ENCODE peak calls at places on chromosomes 6 and 20, in five cellular contexts. E, J, I, G and D are unnamed samples.

GRCh38 chr6:63527658-63528514 is 44.4 kb upstream of the LOC128125822 start:
- DNase-seq in G (no peak), J (no peak), E (peak; percentile 100), I (peak; percentile 51), D (no peak)

GRCh38 chr20:8646026-8646425 is 422.9 kb upstream of the PLCB4 start:
- DNase-seq in G (no peak), I (peak; percentile 91), E (peak; percentile 52), J (no peak), D (no peak)

GRCh38 chr6:77463308-77463880 is at the start of gene HTR1B:
- DNase-seq in G (no peak), E (peak; percentile 14), I (peak; percentile 58), J (peak; percentile 65), D (peak; percentile 16)

GRCh38 chr6:90374201-90374600 is 77.6 kb upstream of the BACH2 start:
- DNase-seq in J (no peak), E (no peak), G (no peak), I (no peak), D (no peak)

GRCh38 chr6:125906158-125906998 is 50.2 kb upstream of the HINT3 start:
- DNase-seq in I (peak; percentile 65), G (no peak), E (peak; percentile 27), J (peak; percentile 72), D (peak; percentile 36)

GRCh38 chr20:5211803-5212714 is 85.3 kb downstream of the CDS2 start:
- DNase-seq in E (no peak), J (no peak), G (no peak), I (no peak), D (no peak)

GRCh38 chr6:128208851-128209580 is 308.2 kb upstream of the THEMIS start:
- DNase-seq in E (peak; percentile 70), I (peak; percentile 24), G (no peak), J (no peak), D (no peak)

GRCh38 chr20:21395666-21396044 is 1.7 kb downstream of the NKX2-4 start:
- DNase-seq in J (peak; percentile 55), G (no peak), I (no peak), E (no peak), D (peak; percentile 58)

GRCh38 chr6:166167258-166167731 is 356 bp downstream of the TBXT start:
- DNase-seq in I (no peak), J (peak; percentile 58), E (no peak), G (no peak), D (peak; percentile 25)

GRCh38 chr6:110816677-110817076 is 1.4 kb upstream of the CDK19 start:
- DNase-seq in J (no peak), I (no peak), G (no peak), E (no peak), D (no peak)

GRCh38 chr6:31697555-31697954 is 5.6 kb downstream of the ABHD16A start:
- DNase-seq in G (no peak), J (no peak), I (no peak), E (peak; percentile 54), D (no peak)

GRCh38 chr6:117906905-117907599 is at the start of gene SLC35F1:
- DNase-seq in E (peak; percentile 1), I (peak; percentile 31), J (peak; percentile 87), G (no peak), D (peak; percentile 78)

GRCh38 chr6:169144356-169144755 is 109.3 kb downstream of the THBS2 start:
- DNase-seq in E (no peak), G (no peak), I (no peak), J (no peak), D (no peak)

GRCh38 chr6:34108159-34108558 is 37.7 kb downstream of the GRM4 start:
- DNase-seq in J (no peak), I (no peak), G (no peak), E (no peak), D (no peak)

GRCh38 chr6:149855040-149855654 is 9.0 kb downstream of the LRP11 start:
- DNase-seq in I (peak; percentile 93), E (peak; percentile 94), G (no peak), J (no peak), D (no peak)

GRCh38 chr20:40668449-40669228 is 20.4 kb downstream of the MAFB start:
- DNase-seq in G (no peak), J (no peak), E (no peak), I (no peak), D (no peak)

GRCh38 chr20:61303675-61304074 is 51.6 kb downstream of the CDH4 start:
- DNase-seq in E (no peak), I (no peak), J (no peak), G (no peak), D (no peak)

GRCh38 chr6:76694779-76695178 is 622.3 kb upstream of the IMPG1 start:
- DNase-seq in J (no peak), E (no peak), I (no peak), G (no peak), D (no peak)

GRCh38 chr20:51220293-51220706 is 197.4 kb upstream of the KCNG1 start:
- DNase-seq in G (no peak), I (peak; percentile 31), E (no peak), J (peak; percentile 76), D (peak; percentile 60)

DNA sequence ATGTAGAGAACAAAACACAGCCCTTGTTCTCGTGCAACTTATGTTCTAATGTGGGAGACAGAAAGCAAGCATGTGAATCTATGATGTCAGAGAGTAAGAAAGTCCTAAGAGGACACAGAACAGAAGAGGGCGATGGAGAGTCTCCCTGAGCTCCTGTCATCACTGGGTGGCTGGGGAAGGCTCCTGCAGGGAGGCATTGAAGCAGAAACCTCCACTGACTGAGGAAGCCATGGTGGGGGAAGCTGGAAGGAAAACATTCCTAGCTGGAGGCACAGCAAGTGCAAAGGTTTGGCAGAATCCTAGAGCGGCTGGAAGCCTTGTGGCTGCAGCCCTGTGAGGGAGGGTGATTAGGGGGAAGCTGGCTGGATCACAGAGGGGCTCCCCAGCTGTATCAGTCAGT is 248.0 kb downstream of the CDH26 start:
- DNase-seq in E (peak; percentile 49), I (no peak), J (peak; percentile 76), G (no peak), D (peak; percentile 13)
- TF ChIP-seq CTCF in E (peak; percentile 59), I (no peak), J (peak; percentile 69), G (peak; percentile 53), D (no peak)

DNA sequence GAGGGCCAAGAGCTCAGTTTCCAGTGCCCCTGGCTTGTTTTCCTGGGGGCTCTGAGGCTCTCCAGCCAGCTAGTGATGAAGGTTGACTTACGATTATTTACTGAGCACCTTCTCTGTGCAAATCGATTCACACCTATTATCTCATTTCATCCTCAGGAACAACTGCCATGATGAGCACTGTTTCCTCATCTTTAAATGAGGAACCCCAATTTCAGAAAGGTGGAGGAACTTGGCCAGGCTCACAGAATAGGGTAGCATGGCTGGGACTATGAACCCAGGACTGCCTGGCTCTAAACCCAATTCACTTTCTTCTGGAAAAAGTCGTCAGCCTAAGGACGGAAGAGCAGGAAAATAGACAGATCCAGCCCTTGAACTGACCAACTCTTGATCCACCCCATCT is 3.5 kb upstream of the BPI start:
- DNase-seq in E (no peak), I (no peak), G (no peak), J (no peak), D (no peak)
- TF ChIP-seq CTCF in E (no peak), I (no peak), G (no peak), J (no peak), D (no peak)

DNA sequence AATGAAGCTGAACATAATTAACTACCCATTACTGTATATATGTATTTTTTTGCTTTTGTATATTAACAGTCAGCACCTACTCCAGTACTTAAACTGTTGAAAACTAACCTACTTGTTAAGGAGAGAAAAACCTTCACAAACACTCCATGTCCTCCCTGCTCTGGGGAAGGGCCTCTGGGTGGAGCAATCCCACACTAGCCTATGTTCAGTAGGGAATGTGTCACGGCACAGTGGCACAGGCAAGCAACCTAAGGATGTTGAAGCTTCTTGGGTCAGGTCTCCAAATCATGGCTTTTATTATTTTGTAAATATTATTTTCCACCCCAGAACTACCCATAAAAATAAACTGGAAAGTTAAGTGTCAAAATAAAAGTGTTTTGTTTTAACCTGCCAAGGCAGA is 5.3 kb downstream of the MAN1A1 start:
- DNase-seq in G (no peak), E (no peak), J (no peak), I (no peak), D (no peak)
- TF ChIP-seq CTCF in G (no peak), E (no peak), J (no peak), I (no peak), D (no peak)

GRCh38 chr20:62628691-62629090 is 13.6 kb upstream of the SLCO4A1 start:
- DNase-seq in I (no peak), E (peak; percentile 13), J (no peak), G (no peak), D (no peak)
- TF ChIP-seq CTCF in I (no peak), E (no peak), J (no peak), G (no peak), D (no peak)

DNA sequence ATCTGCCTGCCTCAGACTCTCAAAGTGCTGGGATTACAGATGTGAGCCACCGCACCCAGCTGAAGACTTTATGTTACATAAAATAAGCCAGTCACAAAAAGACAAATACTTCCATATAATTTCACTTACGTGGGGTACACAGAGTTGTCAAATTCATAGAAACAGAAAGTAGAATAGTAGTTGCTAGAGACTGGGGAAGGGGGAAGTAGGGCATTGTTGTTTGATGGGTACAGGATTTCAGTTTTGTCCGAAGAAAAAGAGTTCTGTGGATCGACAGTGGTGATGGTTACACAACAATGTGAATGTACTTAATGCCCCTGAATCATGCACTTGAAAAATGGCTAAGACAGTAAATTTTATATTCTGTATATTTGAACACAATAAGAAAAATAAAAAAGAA is 41.7 kb upstream of the ANKEF1 start:
- DNase-seq in I (no peak), E (no peak), G (no peak), J (no peak), D (no peak)
- TF ChIP-seq CTCF in I (no peak), E (no peak), G (no peak), J (no peak), D (no peak)

GRCh38 chr6:111871207-111871606 is 2.0 kb downstream of the FYN start:
- DNase-seq in J (no peak), E (no peak), G (no peak), I (peak; percentile 45), D (peak; percentile 36)

GRCh38 chr6:111872521-111873177 is 603 bp downstream of the FYN start:
- DNase-seq in J (peak; percentile 49), E (peak; percentile 30), G (no peak), I (peak; percentile 35), D (peak; percentile 45)

GRCh38 chr6:111871725-111872520 is 1.3 kb downstream of the FYN start:
- DNase-seq in G (no peak), E (peak; percentile 30), J (no peak), I (peak; percentile 60), D (peak; percentile 15)

GRCh38 chr6:111874030-111874425 is 776 bp upstream of the FYN start:
- DNase-seq in G (no peak), J (no peak), I (peak; percentile 81), E (peak; percentile 20), D (peak; percentile 36)

DNA sequence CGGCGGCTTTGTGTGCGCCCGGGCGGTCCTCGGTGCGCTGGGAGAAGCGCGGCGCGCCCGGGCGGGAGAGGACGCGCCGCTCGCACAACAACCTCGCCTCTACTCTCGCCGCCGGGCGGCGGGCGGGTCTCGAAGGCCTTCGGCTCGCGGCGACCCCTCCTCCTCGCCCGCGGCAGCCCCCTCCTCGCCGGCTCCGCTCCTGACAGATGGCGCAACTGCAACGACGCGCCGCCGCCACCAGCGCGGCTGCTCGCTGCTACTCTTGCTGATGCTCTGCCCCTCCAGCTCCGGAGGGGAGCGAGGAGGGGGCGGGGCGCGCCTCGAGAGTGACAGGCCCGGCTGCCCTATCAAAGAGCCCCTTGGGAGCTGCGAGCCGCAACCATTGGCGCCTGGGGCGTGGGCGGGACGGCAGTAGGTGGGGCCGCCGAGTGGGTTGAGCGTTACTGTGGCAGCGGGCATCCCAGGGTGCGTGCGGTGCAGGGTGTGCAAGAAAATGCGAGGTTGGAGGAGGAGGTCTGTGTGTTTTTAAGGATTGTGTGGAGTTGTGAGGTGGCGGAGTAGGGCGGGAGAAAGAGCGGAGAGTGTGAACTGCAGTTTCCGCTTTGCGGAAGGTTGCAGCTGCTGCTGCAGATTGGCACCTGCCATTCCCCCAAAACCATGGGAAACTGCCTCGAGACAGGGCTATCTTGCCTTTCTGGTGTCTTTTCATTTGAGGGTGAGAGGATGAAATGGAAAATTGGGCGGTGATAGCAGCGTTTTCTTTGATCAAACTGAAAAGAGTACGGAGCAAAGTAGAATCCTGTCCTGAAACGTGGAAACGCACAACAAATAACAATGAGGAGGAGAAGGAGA is at the start of gene FYN:
- DNase-seq in G (peak; percentile 75), E (peak; percentile 92), J (peak; percentile 99), I (peak; percentile 99), D (peak; percentile 99)
- TF ChIP-seq CTCF in G (peak; percentile 50), E (peak; percentile 33), J (peak; percentile 54), I (no peak), D (peak; percentile 2)